ENCODE peak calls at places on chromosomes 13 and 19, in seven cellular contexts. X is tibial nerve; Q is Calu3; L is activated CD4-positive, alpha-beta T cell treated with anti-CD3 and anti-CD28 coated beads for 48 hours; H is amniotic stem cell; A is MV-4-11; O is naive thymus-derived CD4-positive, alpha-beta T cell. P is an unnamed sample.

GRCh38 chr19:44401108-44401786 is at the start of gene ZNF285:
- DNase-seq in X (peak), H (no peak), Q (peak), L (peak), O (peak), A (no peak), P (peak)

GRCh38 chr13:95643471-95643813 is 1.1 kb downstream of the DZIP1 start:
- DNase-seq in X (no peak), Q (no peak), A (no peak), O (no peak), L (no peak), H (no peak), P (peak)

GRCh38 chr19:3880471-3881271 is at the start of gene ATCAY:
- DNase-seq in A (no peak), L (no peak), H (no peak), X (no peak), O (no peak), Q (no peak), P (no peak)

GRCh38 chr13:66887088-66887487 is 343.0 kb downstream of the PCDH9 start:
- DNase-seq in L (no peak), X (no peak), Q (no peak), O (no peak), H (no peak), A (no peak), P (peak)

GRCh38 chr19:13396256-13397080 is 109.8 kb downstream of the CACNA1A start:
- DNase-seq in X (no peak), O (no peak), H (no peak), L (peak), A (peak), Q (peak), P (peak)

GRCh38 chr13:50531917-50532899 is 311.3 kb downstream of the DLEU7 start:
- DNase-seq in O (no peak), A (peak), Q (no peak), L (no peak), X (no peak), H (no peak), P (peak)

GRCh38 chr13:33100876-33101275 is 84.7 kb downstream of the KL start:
- DNase-seq in O (no peak), A (no peak), Q (no peak), H (no peak), L (no peak), X (no peak), P (no peak)

GRCh38 chr13:94224670-94225069 is 254.8 kb downstream of the DCT start:
- DNase-seq in A (no peak), O (no peak), X (no peak), L (no peak), Q (no peak), H (no peak), P (no peak)

GRCh38 chr13:45269204-45269603 is 68.4 kb upstream of the KCTD4 start:
- DNase-seq in A (no peak), Q (no peak), X (no peak), O (no peak), L (no peak), H (no peak), P (no peak)

GRCh38 chr13:20832861-20833260 is 59.1 kb upstream of the EEF1AKMT1 start:
- DNase-seq in A (no peak), O (no peak), X (no peak), H (no peak), L (no peak), Q (no peak), P (no peak)

GRCh38 chr19:48147597-48148175 is 22.5 kb downstream of the LIG1 start:
- DNase-seq in O (no peak), L (no peak), A (no peak), X (no peak), Q (no peak), H (no peak), P (no peak)

GRCh38 chr13:51970251-51970793 is 40.9 kb downstream of the ATP7B start:
- DNase-seq in Q (no peak), L (no peak), H (no peak), O (peak), X (no peak), A (no peak), P (no peak)

GRCh38 chr13:113060557-113061270 is 44.9 kb upstream of the F7 start:
- DNase-seq in Q (no peak), X (no peak), H (no peak), L (no peak), O (no peak), A (no peak), P (no peak)

GRCh38 chr19:19268453-19269385 is 4.4 kb downstream of the TM6SF2 start:
- DNase-seq in O (no peak), A (no peak), L (no peak), X (no peak), Q (no peak), H (no peak), P (no peak)

GRCh38 chr13:76823969-76824368 is 62.2 kb downstream of the KCTD12 start:
- DNase-seq in X (no peak), H (no peak), A (no peak), L (no peak), Q (no peak), O (no peak), P (no peak)

GRCh38 chr13:103692442-103692841 is 626.2 kb upstream of the SLC10A2 start:
- DNase-seq in A (no peak), Q (no peak), H (no peak), O (no peak), X (no peak), L (no peak), P (no peak)

GRCh38 chr19:29378126-29378525 is 147.7 kb upstream of the VSTM2B start:
- DNase-seq in O (no peak), Q (no peak), X (no peak), H (no peak), L (no peak), A (no peak), P (no peak)

GRCh38 chr19:39199025-39199424 is 2.3 kb downstream of the NCCRP1 start:
- DNase-seq in O (no peak), H (no peak), L (no peak), Q (no peak), X (no peak), A (no peak), P (peak)

GRCh38 chr13:21242236-21242635 is 65.8 kb downstream of the MRPL57 start:
- DNase-seq in H (no peak), L (no peak), X (no peak), A (no peak), Q (no peak), O (no peak), P (no peak)

GRCh38 chr19:18170714-18171255 is 2.8 kb upstream of the IFI30 start:
- DNase-seq in A (peak), O (no peak), Q (no peak), H (no peak), X (no peak), L (no peak), P (no peak)

GRCh38 chr13:110874508-110874960 is 40.3 kb downstream of the ANKRD10 start:
- DNase-seq in L (peak), X (peak), A (peak), H (no peak), O (no peak), Q (peak), P (no peak)

GRCh38 chr19:38734426-38735256 is 9.6 kb downstream of the CAPN12 start:
- DNase-seq in O (peak), A (peak), X (no peak), L (peak), H (no peak), Q (peak), P (peak)

P was measured in dermis microvascular lymphatic vessel endothelial cell.